ENCODE peak calls at places on chromosomes 11 and 22, in six cellular contexts. P is uterus, E is stomach, G is fibroblast of the aortic adventitia, X is body of pancreas, H is PC-9. K is an unnamed sample.
A peak's percentile ranks its signal among the peaks of the same experiment; 100 is the strongest.

GRCh38 chr22:30806391-30806861 is 111.8 kb downstream of the OSBP2 start:
- DNase-seq in P (no peak), E (no peak), G (peak; percentile 43), X (no peak), H (peak; percentile 84), K (peak; percentile 58)

GRCh38 chr11:1088927-1089737 is 14.5 kb downstream of the MUC2 start:
- DNase-seq in P (no peak), E (no peak), G (no peak), X (no peak), H (no peak), K (no peak)

GRCh38 chr22:33038131-33038772 is 19.9 kb downstream of the SYN3 start:
- DNase-seq in P (no peak), E (no peak), G (no peak), X (no peak), H (no peak), K (peak; percentile 3)

GRCh38 chr11:129709801-129710398 is 105.7 kb upstream of the TMEM45B start:
- DNase-seq in P (no peak), E (no peak), G (no peak), X (no peak), H (no peak), K (no peak)

GRCh38 chr22:44261861-44262595 is 50.7 kb downstream of the SHISAL1 start:
- DNase-seq in P (peak; percentile 29), E (no peak), G (peak; percentile 39), X (no peak), H (no peak), K (no peak)

GRCh38 chr11:100681064-100681502 is 6.0 kb upstream of the ARHGAP42 start:
- DNase-seq in P (peak; percentile 51), E (peak; percentile 78), G (no peak), X (peak; percentile 27), H (peak; percentile 87), K (no peak)

GRCh38 chr11:126963115-126963514 is 37.5 kb downstream of the KIRREL3 start:
- DNase-seq in P (no peak), E (no peak), G (no peak), X (no peak), H (no peak), K (no peak)

GRCh38 chr11:117295438-117296137 is 4.4 kb downstream of the BACE1-AS start:
- DNase-seq in P (no peak), E (no peak), G (no peak), X (no peak), H (no peak), K (no peak)

GRCh38 chr11:3920148-3920852 is 64.8 kb downstream of the STIM1 start:
- DNase-seq in P (peak; percentile 45), E (peak; percentile 44), G (peak; percentile 91), X (no peak), H (peak; percentile 41), K (peak; percentile 89)

GRCh38 chr11:98736813-98737212 is 283.9 kb upstream of the CNTN5 start:
- DNase-seq in P (no peak), E (no peak), G (no peak), X (no peak), H (no peak), K (no peak)

GRCh38 chr11:78810489-78811090 is 235.9 kb upstream of the NARS2 start:
- DNase-seq in P (no peak), E (no peak), G (no peak), X (no peak), H (no peak), K (no peak)

GRCh38 chr11:130163346-130164220 is 4.0 kb downstream of the ST14 start:
- DNase-seq in P (no peak), E (peak; percentile 80), G (no peak), X (peak; percentile 81), H (peak; percentile 51), K (no peak)

GRCh38 chr11:5004429-5005274 is 10.0 kb downstream of the OR51L1 start:
- DNase-seq in P (no peak), E (peak; percentile 72), G (peak; percentile 56), X (peak; percentile 61), H (no peak), K (peak; percentile 1)
- TF ChIP-seq CTCF in P (peak; percentile 42), E (no peak), G (peak; percentile 53), X (peak; percentile 64), H (peak; percentile 61), K (peak; percentile 57)

DNA sequence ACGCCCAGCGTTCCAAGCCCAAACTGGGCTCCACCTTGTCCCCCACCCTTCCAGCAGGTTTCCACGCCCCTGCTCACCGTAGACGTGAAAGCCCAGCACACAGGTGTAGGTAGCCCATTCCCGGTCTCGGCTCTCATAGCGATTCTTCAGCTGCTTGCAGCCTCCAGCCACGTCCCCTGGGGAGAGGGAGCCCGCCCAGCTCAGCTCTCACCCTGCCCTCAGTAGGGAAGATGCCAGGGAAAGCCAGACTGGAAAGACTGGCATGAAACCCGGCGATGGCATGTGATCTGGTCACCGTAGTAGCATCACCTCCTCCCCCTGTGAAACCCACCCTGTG is 1.4 kb upstream of the MTA2 start:
- DNase-seq in P (no peak), E (no peak), G (peak; percentile 13), X (no peak), H (no peak), K (no peak)
- H3K4me3 ChIP-seq in P (peak overlapping the region; percentile 80), E (peak overlapping the region; percentile 69), G (peak overlapping the region; percentile 58), X (no peak overlapping the region), H (no peak overlapping the region), K (peak overlapping the region; percentile 98)

GRCh38 chr22:47125603-47126002 is 363.2 kb downstream of the TBC1D22A start:
- DNase-seq in P (no peak), E (no peak), G (no peak), X (peak; percentile 8), H (no peak), K (peak; percentile 26)
- TF ChIP-seq CTCF in P (no peak), E (no peak), G (peak; percentile 20), X (no peak), H (no peak), K (no peak)

GRCh38 chr11:119421941-119422504 is 949 bp downstream of the THY1 start:
- DNase-seq in P (no peak), E (no peak), G (peak; percentile 50), X (no peak), H (no peak), K (peak; percentile 70)
- H3K4me3 ChIP-seq in P (peak overlapping the region; percentile 42), E (peak overlapping the region; percentile 44), G (peak overlapping the region; percentile 82), X (no peak overlapping the region), H (no peak overlapping the region), K (peak overlapping the region; percentile 96)

DNA sequence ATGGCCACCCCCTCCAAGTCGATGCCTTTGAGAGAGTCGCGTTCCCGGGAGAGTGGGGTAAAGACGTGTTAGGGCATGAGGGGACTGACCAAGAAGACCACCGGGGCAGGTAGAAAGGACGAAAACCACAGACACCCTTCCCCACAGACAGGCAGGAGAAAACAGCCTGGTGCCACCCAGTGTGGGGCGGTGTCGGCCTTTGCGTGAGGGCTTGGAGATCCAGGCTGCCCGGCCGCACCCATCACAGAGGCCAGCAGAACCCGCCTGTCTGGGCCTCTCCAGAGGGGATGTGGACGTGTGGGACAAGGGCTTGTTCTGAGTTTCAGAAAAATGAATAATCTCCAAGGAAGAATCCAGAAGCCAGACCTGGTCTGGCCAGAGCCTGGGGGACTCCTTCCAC is 30.8 kb downstream of the DAGLA start:
- DNase-seq in P (no peak), E (no peak), G (no peak), X (no peak), H (no peak), K (no peak)
- TF ChIP-seq CTCF in P (no peak), E (no peak), G (no peak), X (no peak), H (no peak), K (no peak)